ENCODE peak calls at places on chromosomes 13 and 19, in four cellular contexts. D, G, I and J are unnamed samples.

GRCh38 chr19:2127758-2128157 is 23.6 kb downstream of the AP3D1 start:
- DNase-seq in D (no peak), G (no peak), I (no peak), J (no peak)

GRCh38 chr13:110345701-110346100 is 38.6 kb downstream of the COL4A2 start:
- DNase-seq in D (no peak), G (no peak), I (no peak), J (no peak)

GRCh38 chr19:38264486-38265212 is at the start of gene SPINT2:
- DNase-seq in D (no peak), G (peak; percentile 73), I (peak; percentile 26), J (no peak)

GRCh38 chr19:10655457-10656312 is 1.5 kb downstream of the ILF3 start:
- DNase-seq in D (no peak), G (no peak), I (peak; percentile 76), J (peak; percentile 39)

GRCh38 chr19:4007836-4008539 is 452 bp downstream of the PIAS4 start:
- DNase-seq in D (no peak), G (no peak), I (peak; percentile 59), J (no peak)

GRCh38 chr19:39778763-39779162 is at the start of gene LEUTX:
- DNase-seq in D (no peak), G (no peak), I (no peak), J (no peak)

GRCh38 chr13:23984541-23984940 is 87.2 kb upstream of the C1QTNF9B start:
- DNase-seq in D (no peak), G (no peak), I (no peak), J (no peak)

GRCh38 chr13:50126378-50127016 is 111.3 kb downstream of the KCNRG start:
- DNase-seq in D (no peak), G (no peak), I (peak; percentile 60), J (no peak)

GRCh38 chr13:45439781-45440462 is 21.7 kb upstream of the SLC25A30 start:
- DNase-seq in D (no peak), G (no peak), I (no peak), J (no peak)

GRCh38 chr13:45700971-45701900 is 884 bp upstream of the CBY2 start:
- DNase-seq in D (no peak), G (no peak), I (no peak), J (no peak)

GRCh38 chr13:113062691-113063090 is 42.9 kb upstream of the F7 start:
- DNase-seq in D (no peak), G (no peak), I (no peak), J (no peak)

GRCh38 chr13:42211704-42212103 is 60.2 kb upstream of the AKAP11 start:
- DNase-seq in D (no peak), G (no peak), I (peak; percentile 45), J (no peak)

GRCh38 chr19:46660601-46661019 is 372 bp downstream of the DACT3 start:
- DNase-seq in D (no peak), G (no peak), I (no peak), J (no peak)

GRCh38 chr13:106619688-106620555 is 52.0 kb upstream of the ARGLU1 start:
- DNase-seq in D (peak; percentile 33), G (no peak), I (peak; percentile 83), J (no peak)

GRCh38 chr19:5880604-5881078 is 10.3 kb upstream of the FUT5 start:
- DNase-seq in D (peak; percentile 48), G (no peak), I (peak; percentile 51), J (no peak)

GRCh38 chr13:95256086-95256485 is 45.2 kb downstream of the ABCC4 start:
- DNase-seq in D (no peak), G (peak; percentile 69), I (peak; percentile 92), J (peak; percentile 100)

GRCh38 chr13:110312669-110313031 is 5.6 kb downstream of the COL4A2 start:
- DNase-seq in D (no peak), G (peak; percentile 65), I (peak; percentile 93), J (peak; percentile 23)

GRCh38 chr13:20118268-20119140 is 42.3 kb downstream of the GJA3 start:
- DNase-seq in D (no peak), G (no peak), I (peak; percentile 75), J (no peak)

GRCh38 chr19:37991841-37992248 is 84.8 kb downstream of the SIPA1L3 start:
- DNase-seq in D (no peak), G (no peak), I (peak; percentile 40), J (peak; percentile 71)

GRCh38 chr13:98171806-98172569 is 5.1 kb downstream of the RNF113B start:
- DNase-seq in D (no peak), G (no peak), I (peak; percentile 78), J (no peak)

GRCh38 chr19:48362716-48363499 is 832 bp downstream of the TMEM143 start:
- DNase-seq in D (peak; percentile 79), G (peak; percentile 78), I (peak; percentile 97), J (peak; percentile 97)

GRCh38 chr13:34011552-34012085 is 193.7 kb downstream of the RFC3 start:
- DNase-seq in D (no peak), G (no peak), I (no peak), J (no peak)

GRCh38 chr19:31733591-31733990 is 384.4 kb upstream of the TSHZ3 start:
- DNase-seq in D (no peak), G (no peak), I (no peak), J (no peak)

GRCh38 chr19:5271145-5271544 is 69.5 kb downstream of the PTPRS start:
- DNase-seq in D (no peak), G (no peak), I (peak; percentile 24), J (no peak)

GRCh38 chr13:113209880-113210421 is 538 bp downstream of the CUL4A start:
- DNase-seq in D (no peak), G (no peak), I (peak; percentile 83), J (peak; percentile 66)

DNA sequence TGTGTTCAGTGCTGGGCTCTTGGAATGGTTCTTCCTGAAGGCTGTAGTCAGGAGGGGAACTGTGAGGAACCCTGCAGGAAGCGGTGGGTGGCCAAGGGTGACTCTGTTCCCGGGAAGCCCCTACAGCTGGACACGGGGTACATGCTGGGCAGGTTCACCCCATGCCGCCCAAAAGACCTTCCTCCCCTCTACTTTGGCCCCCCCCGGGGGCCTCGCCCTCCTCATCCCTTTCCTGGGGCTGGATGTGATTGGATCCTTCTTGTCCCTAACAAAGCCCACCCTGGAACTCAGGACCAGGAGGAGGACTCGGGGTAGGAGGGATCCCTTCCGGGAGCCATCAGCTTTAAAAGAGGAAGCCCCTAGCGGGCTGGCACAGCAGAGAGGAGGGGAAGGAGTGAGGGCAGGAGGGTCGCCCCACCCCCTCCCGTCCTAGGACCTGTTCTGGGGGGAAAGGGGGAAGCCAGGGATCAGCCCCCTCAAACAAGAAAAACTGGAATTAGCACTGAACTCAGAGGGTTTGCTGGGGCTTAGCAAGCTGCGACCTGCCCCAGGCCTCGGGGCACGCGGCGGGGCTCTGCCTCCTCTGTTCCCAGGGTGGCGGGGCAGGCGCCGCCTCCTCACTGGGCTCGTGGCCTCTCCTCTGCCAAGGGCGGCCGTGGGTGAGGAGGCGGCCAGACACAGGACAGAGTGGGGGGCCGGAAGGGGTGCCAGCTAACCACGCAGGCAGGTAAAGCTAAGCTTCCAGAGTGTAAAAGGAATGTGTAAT is 4.0 kb downstream of the CEBPA start:
- DNase-seq in D (no peak), G (no peak), I (no peak), J (peak; percentile 77)
- H3K4me3 ChIP-seq in D (no peak overlapping the region), G (no peak overlapping the region), I (no peak overlapping the region), J (no peak overlapping the region)

GRCh38 chr19:860481-861098 is 1.1 kb downstream of the CFD start:
- DNase-seq in D (no peak), G (no peak), I (peak; percentile 85), J (peak; percentile 54)
- H3K4me1 ChIP-seq in D (peaks cover 17% of the 10 kb centered on the region), G (peaks cover 3% of the 10 kb centered on the region), I (peaks cover 6% of the 10 kb centered on the region), J (peaks cover 12% of the 10 kb centered on the region)

DNA sequence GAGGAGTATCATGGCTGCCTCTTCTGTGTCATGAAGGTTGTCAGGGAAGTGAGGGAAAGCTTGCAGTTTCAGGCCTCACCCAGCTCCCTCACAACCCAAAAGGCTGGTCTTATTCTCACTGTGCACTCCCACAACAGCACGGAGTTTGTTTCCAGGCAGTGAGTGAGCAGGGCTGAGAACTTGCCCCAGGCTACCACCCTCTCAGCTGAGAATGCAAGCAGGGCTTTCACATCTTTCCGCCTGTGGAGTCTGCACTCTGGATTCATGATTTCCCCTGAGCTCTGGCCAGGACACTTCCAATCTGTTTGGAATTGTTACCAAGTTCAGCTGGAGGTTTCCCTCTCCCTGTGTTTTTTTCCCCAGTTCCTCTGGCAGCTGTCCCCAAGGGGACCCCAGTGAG is 2284.7 kb upstream of the PCDH20 start:
- DNase-seq in D (peak; percentile 6), G (no peak), I (no peak), J (no peak)
- H3K4me3 ChIP-seq in D (no peak overlapping the region), G (no peak overlapping the region), I (no peak overlapping the region), J (no peak overlapping the region)

GRCh38 chr19:45446295-45446694 is 21.5 kb upstream of the FOSB start:
- DNase-seq in D (no peak), G (no peak), I (peak; percentile 66), J (no peak)

GRCh38 chr19:45448887-45449299 is 18.9 kb upstream of the FOSB start:
- DNase-seq in D (no peak), G (peak; percentile 86), I (peak; percentile 27), J (peak; percentile 95)

GRCh38 chr19:45445139-45445538 is 21.4 kb upstream of the ERCC1 start:
- DNase-seq in D (no peak), G (no peak), I (no peak), J (no peak)

GRCh38 chr19:45448425-45448756 is 19.4 kb upstream of the FOSB start:
- DNase-seq in D (no peak), G (no peak), I (no peak), J (no peak)

GRCh38 chr19:45446944-45447343 is 20.9 kb upstream of the FOSB start:
- DNase-seq in D (no peak), G (peak; percentile 98), I (peak; percentile 65), J (no peak)
- H3K4me1 ChIP-seq in D (peaks cover 9% of the 10 kb centered on the region), G (peaks cover 71% of the 10 kb centered on the region), I (peaks cover 8% of the 10 kb centered on the region), J (peaks cover 47% of the 10 kb centered on the region)